ENCODE peak calls at places on chromosome 14, in six cellular contexts. One of them, this sample, is unnamed.

GRCh38 chr14:39762576-39763401 is 330.6 kb upstream of the FBXO33 start:
- DNase-seq in BE2C: no peak
- DNase-seq in cerebellum: no peak
- DNase-seq in activated CD4-positive, alpha-beta T cell treated with anti-CD3 and anti-CD28 coated beads for 4 hours: peak
- DNase-seq in kidney tubule cell: no peak
- DNase-seq in anterior cingulate cortex: no peak
- DNase-seq in this sample: no peak

GRCh38 chr14:91997492-91997891 is 42.4 kb downstream of the TRIP11 start:
- DNase-seq in BE2C: no peak
- DNase-seq in cerebellum: no peak
- DNase-seq in activated CD4-positive, alpha-beta T cell treated with anti-CD3 and anti-CD28 coated beads for 4 hours: no peak
- DNase-seq in kidney tubule cell: no peak
- DNase-seq in anterior cingulate cortex: no peak
- DNase-seq in this sample: no peak

GRCh38 chr14:106872619-106873446 is 1346.5 kb downstream of the TMEM121 start:
- DNase-seq in BE2C: peak
- DNase-seq in cerebellum: no peak
- DNase-seq in activated CD4-positive, alpha-beta T cell treated with anti-CD3 and anti-CD28 coated beads for 4 hours: peak
- DNase-seq in kidney tubule cell: peak
- DNase-seq in anterior cingulate cortex: no peak
- DNase-seq in this sample: no peak

GRCh38 chr14:77051101-77051500 is 22.6 kb upstream of the IRF2BPL start:
- DNase-seq in BE2C: peak
- DNase-seq in cerebellum: no peak
- DNase-seq in activated CD4-positive, alpha-beta T cell treated with anti-CD3 and anti-CD28 coated beads for 4 hours: no peak
- DNase-seq in kidney tubule cell: no peak
- DNase-seq in anterior cingulate cortex: peak
- DNase-seq in this sample: no peak

GRCh38 chr14:89844508-89844907 is 110.0 kb downstream of the EFCAB11 start:
- DNase-seq in BE2C: no peak
- DNase-seq in cerebellum: no peak
- DNase-seq in activated CD4-positive, alpha-beta T cell treated with anti-CD3 and anti-CD28 coated beads for 4 hours: no peak
- DNase-seq in kidney tubule cell: no peak
- DNase-seq in anterior cingulate cortex: no peak
- DNase-seq in this sample: no peak

GRCh38 chr14:87745507-87746118 is 247.4 kb downstream of the GALC start:
- DNase-seq in BE2C: peak
- DNase-seq in cerebellum: no peak
- DNase-seq in activated CD4-positive, alpha-beta T cell treated with anti-CD3 and anti-CD28 coated beads for 4 hours: no peak
- DNase-seq in kidney tubule cell: peak
- DNase-seq in anterior cingulate cortex: no peak
- DNase-seq in this sample: peak

GRCh38 chr14:74865156-74865555 is 10.8 kb downstream of the PROX2 start:
- DNase-seq in BE2C: no peak
- DNase-seq in cerebellum: no peak
- DNase-seq in activated CD4-positive, alpha-beta T cell treated with anti-CD3 and anti-CD28 coated beads for 4 hours: no peak
- DNase-seq in kidney tubule cell: no peak
- DNase-seq in anterior cingulate cortex: no peak
- DNase-seq in this sample: no peak

GRCh38 chr14:74841230-74842207 is 34.4 kb downstream of the PROX2 start:
- DNase-seq in BE2C: no peak
- DNase-seq in cerebellum: no peak
- DNase-seq in activated CD4-positive, alpha-beta T cell treated with anti-CD3 and anti-CD28 coated beads for 4 hours: no peak
- DNase-seq in kidney tubule cell: no peak
- DNase-seq in anterior cingulate cortex: no peak
- DNase-seq in this sample: no peak

GRCh38 chr14:80055912-80056801 is 155.1 kb downstream of the DIO2 start:
- DNase-seq in BE2C: peak
- DNase-seq in cerebellum: peak
- DNase-seq in activated CD4-positive, alpha-beta T cell treated with anti-CD3 and anti-CD28 coated beads for 4 hours: no peak
- DNase-seq in kidney tubule cell: peak
- DNase-seq in anterior cingulate cortex: peak
- DNase-seq in this sample: no peak

GRCh38 chr14:24171422-24172260 is at the start of gene REC8:
- DNase-seq in BE2C: peak
- DNase-seq in cerebellum: peak
- DNase-seq in activated CD4-positive, alpha-beta T cell treated with anti-CD3 and anti-CD28 coated beads for 4 hours: peak
- DNase-seq in kidney tubule cell: peak
- DNase-seq in anterior cingulate cortex: peak
- DNase-seq in this sample: no peak

GRCh38 chr14:101563654-101564443 is 2.6 kb downstream of the DIO3 start:
- DNase-seq in BE2C: no peak
- DNase-seq in cerebellum: no peak
- DNase-seq in activated CD4-positive, alpha-beta T cell treated with anti-CD3 and anti-CD28 coated beads for 4 hours: no peak
- DNase-seq in kidney tubule cell: no peak
- DNase-seq in anterior cingulate cortex: no peak
- DNase-seq in this sample: no peak

GRCh38 chr14:99345472-99345871 is 73.5 kb upstream of the BCL11B start:
- DNase-seq in BE2C: no peak
- DNase-seq in cerebellum: no peak
- DNase-seq in activated CD4-positive, alpha-beta T cell treated with anti-CD3 and anti-CD28 coated beads for 4 hours: no peak
- DNase-seq in kidney tubule cell: no peak
- DNase-seq in anterior cingulate cortex: no peak
- DNase-seq in this sample: no peak

GRCh38 chr14:97640031-97640430 is 842.8 kb downstream of the VRK1 start:
- DNase-seq in BE2C: no peak
- DNase-seq in cerebellum: no peak
- DNase-seq in activated CD4-positive, alpha-beta T cell treated with anti-CD3 and anti-CD28 coated beads for 4 hours: no peak
- DNase-seq in kidney tubule cell: peak
- DNase-seq in anterior cingulate cortex: no peak
- DNase-seq in this sample: no peak

GRCh38 chr14:96098309-96098998 is 59.3 kb downstream of the C14orf132 start:
- DNase-seq in BE2C: peak
- DNase-seq in cerebellum: peak
- DNase-seq in activated CD4-positive, alpha-beta T cell treated with anti-CD3 and anti-CD28 coated beads for 4 hours: no peak
- DNase-seq in kidney tubule cell: peak
- DNase-seq in anterior cingulate cortex: peak
- DNase-seq in this sample: no peak

GRCh38 chr14:54570651-54571415 is 3.9 kb downstream of the SAMD4A start:
- DNase-seq in BE2C: no peak
- DNase-seq in cerebellum: no peak
- DNase-seq in activated CD4-positive, alpha-beta T cell treated with anti-CD3 and anti-CD28 coated beads for 4 hours: no peak
- DNase-seq in kidney tubule cell: peak
- DNase-seq in anterior cingulate cortex: no peak
- DNase-seq in this sample: peak

GRCh38 chr14:102768223-102769048 is 8.8 kb upstream of the TRAF3 start:
- DNase-seq in BE2C: no peak
- DNase-seq in cerebellum: no peak
- DNase-seq in activated CD4-positive, alpha-beta T cell treated with anti-CD3 and anti-CD28 coated beads for 4 hours: no peak
- DNase-seq in kidney tubule cell: no peak
- DNase-seq in anterior cingulate cortex: no peak
- DNase-seq in this sample: no peak

GRCh38 chr14:104281768-104282301 is 143.4 kb downstream of the KIF26A start:
- DNase-seq in BE2C: peak
- DNase-seq in cerebellum: no peak
- DNase-seq in activated CD4-positive, alpha-beta T cell treated with anti-CD3 and anti-CD28 coated beads for 4 hours: no peak
- DNase-seq in kidney tubule cell: no peak
- DNase-seq in anterior cingulate cortex: no peak
- DNase-seq in this sample: no peak

GRCh38 chr14:87966816-87967215 is 26.2 kb downstream of the GALC start:
- DNase-seq in BE2C: no peak
- DNase-seq in cerebellum: no peak
- DNase-seq in activated CD4-positive, alpha-beta T cell treated with anti-CD3 and anti-CD28 coated beads for 4 hours: no peak
- DNase-seq in kidney tubule cell: peak
- DNase-seq in anterior cingulate cortex: no peak
- DNase-seq in this sample: peak

GRCh38 chr14:99271288-99271941 is 582 bp downstream of the BCL11B start:
- DNase-seq in BE2C: no peak
- DNase-seq in cerebellum: no peak
- DNase-seq in activated CD4-positive, alpha-beta T cell treated with anti-CD3 and anti-CD28 coated beads for 4 hours: no peak
- DNase-seq in kidney tubule cell: no peak
- DNase-seq in anterior cingulate cortex: no peak
- DNase-seq in this sample: no peak

GRCh38 chr14:59897757-59898383 is 22.1 kb upstream of the LRRC9 start:
- DNase-seq in BE2C: peak
- DNase-seq in cerebellum: peak
- DNase-seq in activated CD4-positive, alpha-beta T cell treated with anti-CD3 and anti-CD28 coated beads for 4 hours: no peak
- DNase-seq in kidney tubule cell: peak
- DNase-seq in anterior cingulate cortex: no peak
- DNase-seq in this sample: no peak

GRCh38 chr14:66965831-66966230 is 223.4 kb upstream of the GARIN2 start:
- DNase-seq in BE2C: no peak
- DNase-seq in cerebellum: no peak
- DNase-seq in activated CD4-positive, alpha-beta T cell treated with anti-CD3 and anti-CD28 coated beads for 4 hours: no peak
- DNase-seq in kidney tubule cell: peak
- DNase-seq in anterior cingulate cortex: no peak
- DNase-seq in this sample: no peak

GRCh38 chr14:78863143-78863542 is 693.0 kb downstream of the NRXN3 start:
- DNase-seq in BE2C: no peak
- DNase-seq in cerebellum: no peak
- DNase-seq in activated CD4-positive, alpha-beta T cell treated with anti-CD3 and anti-CD28 coated beads for 4 hours: no peak
- DNase-seq in kidney tubule cell: peak
- DNase-seq in anterior cingulate cortex: no peak
- DNase-seq in this sample: no peak

GRCh38 chr14:68757618-68758081 is 35.2 kb downstream of the ZFP36L1 start:
- DNase-seq in BE2C: no peak
- DNase-seq in cerebellum: no peak
- DNase-seq in activated CD4-positive, alpha-beta T cell treated with anti-CD3 and anti-CD28 coated beads for 4 hours: no peak
- DNase-seq in kidney tubule cell: peak
- DNase-seq in anterior cingulate cortex: no peak
- DNase-seq in this sample: no peak

GRCh38 chr14:99538275-99538674 is 57.1 kb downstream of the CCNK start:
- DNase-seq in BE2C: peak
- DNase-seq in cerebellum: peak
- DNase-seq in activated CD4-positive, alpha-beta T cell treated with anti-CD3 and anti-CD28 coated beads for 4 hours: no peak
- DNase-seq in kidney tubule cell: no peak
- DNase-seq in anterior cingulate cortex: no peak
- DNase-seq in this sample: no peak

GRCh38 chr14:83042858-83043257 is 1509.2 kb upstream of the SEL1L start:
- DNase-seq in BE2C: no peak
- DNase-seq in cerebellum: no peak
- DNase-seq in activated CD4-positive, alpha-beta T cell treated with anti-CD3 and anti-CD28 coated beads for 4 hours: no peak
- DNase-seq in kidney tubule cell: no peak
- DNase-seq in anterior cingulate cortex: no peak
- DNase-seq in this sample: no peak

GRCh38 chr14:36513012-36513420 is 7.0 kb downstream of the NKX2-1 start:
- DNase-seq in BE2C: no peak
- DNase-seq in cerebellum: no peak
- DNase-seq in activated CD4-positive, alpha-beta T cell treated with anti-CD3 and anti-CD28 coated beads for 4 hours: no peak
- DNase-seq in kidney tubule cell: no peak
- DNase-seq in anterior cingulate cortex: no peak
- DNase-seq in this sample: no peak

GRCh38 chr14:73784065-73784987 is 67.3 kb upstream of the PTGR2 start:
- DNase-seq in BE2C: no peak
- DNase-seq in cerebellum: no peak
- DNase-seq in activated CD4-positive, alpha-beta T cell treated with anti-CD3 and anti-CD28 coated beads for 4 hours: no peak
- DNase-seq in kidney tubule cell: peak
- DNase-seq in anterior cingulate cortex: no peak
- DNase-seq in this sample: no peak

GRCh38 chr14:33210304-33210703 is 271.6 kb downstream of the NPAS3 start:
- DNase-seq in BE2C: no peak
- DNase-seq in cerebellum: no peak
- DNase-seq in activated CD4-positive, alpha-beta T cell treated with anti-CD3 and anti-CD28 coated beads for 4 hours: no peak
- DNase-seq in kidney tubule cell: peak
- DNase-seq in anterior cingulate cortex: no peak
- DNase-seq in this sample: no peak

GRCh38 chr14:31124197-31124596 is 83.4 kb downstream of the HECTD1 start:
- DNase-seq in BE2C: no peak
- DNase-seq in cerebellum: no peak
- DNase-seq in activated CD4-positive, alpha-beta T cell treated with anti-CD3 and anti-CD28 coated beads for 4 hours: no peak
- DNase-seq in kidney tubule cell: no peak
- DNase-seq in anterior cingulate cortex: no peak
- DNase-seq in this sample: no peak

GRCh38 chr14:91383439-91383838 is 34.2 kb downstream of the CCDC88C start:
- DNase-seq in BE2C: no peak
- DNase-seq in cerebellum: no peak
- DNase-seq in activated CD4-positive, alpha-beta T cell treated with anti-CD3 and anti-CD28 coated beads for 4 hours: no peak
- DNase-seq in kidney tubule cell: no peak
- DNase-seq in anterior cingulate cortex: no peak
- DNase-seq in this sample: no peak

GRCh38 chr14:99274346-99275221 is 2.6 kb upstream of the BCL11B start:
- DNase-seq in BE2C: peak
- DNase-seq in cerebellum: peak
- DNase-seq in activated CD4-positive, alpha-beta T cell treated with anti-CD3 and anti-CD28 coated beads for 4 hours: no peak
- DNase-seq in kidney tubule cell: peak
- DNase-seq in anterior cingulate cortex: no peak
- DNase-seq in this sample: peak

GRCh38 chr14:90870950-90871604 is 54.8 kb upstream of the TTC7B start:
- DNase-seq in BE2C: no peak
- DNase-seq in cerebellum: no peak
- DNase-seq in activated CD4-positive, alpha-beta T cell treated with anti-CD3 and anti-CD28 coated beads for 4 hours: no peak
- DNase-seq in kidney tubule cell: no peak
- DNase-seq in anterior cingulate cortex: no peak
- DNase-seq in this sample: peak

GRCh38 chr14:67187826-67188225 is 1.4 kb upstream of the GARIN2 start:
- DNase-seq in BE2C: no peak
- DNase-seq in cerebellum: no peak
- DNase-seq in activated CD4-positive, alpha-beta T cell treated with anti-CD3 and anti-CD28 coated beads for 4 hours: no peak
- DNase-seq in kidney tubule cell: peak
- DNase-seq in anterior cingulate cortex: no peak
- DNase-seq in this sample: peak

GRCh38 chr14:58533417-58533816 is 104.3 kb upstream of the DACT1 start:
- DNase-seq in BE2C: peak
- DNase-seq in cerebellum: no peak
- DNase-seq in activated CD4-positive, alpha-beta T cell treated with anti-CD3 and anti-CD28 coated beads for 4 hours: no peak
- DNase-seq in kidney tubule cell: no peak
- DNase-seq in anterior cingulate cortex: peak
- DNase-seq in this sample: no peak

GRCh38 chr14:69625299-69626131 is 14.1 kb downstream of the SUSD6 start:
- DNase-seq in BE2C: no peak
- DNase-seq in cerebellum: no peak
- DNase-seq in activated CD4-positive, alpha-beta T cell treated with anti-CD3 and anti-CD28 coated beads for 4 hours: peak
- DNase-seq in kidney tubule cell: peak
- DNase-seq in anterior cingulate cortex: no peak
- DNase-seq in this sample: no peak

GRCh38 chr14:56216631-56217379 is 98.6 kb downstream of the PELI2 start:
- DNase-seq in BE2C: peak
- DNase-seq in cerebellum: peak
- DNase-seq in activated CD4-positive, alpha-beta T cell treated with anti-CD3 and anti-CD28 coated beads for 4 hours: no peak
- DNase-seq in kidney tubule cell: no peak
- DNase-seq in anterior cingulate cortex: peak
- DNase-seq in this sample: no peak

GRCh38 chr14:74148705-74149104 is 63.9 kb downstream of the LIN52 start:
- DNase-seq in BE2C: no peak
- DNase-seq in cerebellum: no peak
- DNase-seq in activated CD4-positive, alpha-beta T cell treated with anti-CD3 and anti-CD28 coated beads for 4 hours: no peak
- DNase-seq in kidney tubule cell: no peak
- DNase-seq in anterior cingulate cortex: no peak
- DNase-seq in this sample: no peak

This sample was measured in epithelial cell of prostate.